ENCODE peak calls at places on chromosomes 13 and 19, in eight cellular contexts. J, U, O, X, Q, Y, S and C are unnamed samples.

GRCh38 chr19:18109731-18110671 is 12.4 kb downstream of the MAST3 start:
- DNase-seq in J (peak; percentile 42), U (no peak), O (peak; percentile 47), X (no peak), Q (no peak), Y (peak; percentile 10), S (no peak), C (peak; percentile 51)

GRCh38 chr19:4541114-4541805 is 1.4 kb upstream of the LRG1 start:
- DNase-seq in J (no peak), U (no peak), O (no peak), X (no peak), Q (no peak), Y (no peak), S (no peak), C (no peak)

GRCh38 chr13:48978942-48979601 is 3.4 kb downstream of the FNDC3A start:
- DNase-seq in J (no peak), U (no peak), O (peak; percentile 67), X (no peak), Q (no peak), Y (no peak), S (no peak), C (peak; percentile 18)

GRCh38 chr19:32208060-32208459 is 137.3 kb upstream of the ZNF507 start:
- DNase-seq in J (no peak), U (no peak), O (no peak), X (no peak), Q (no peak), Y (no peak), S (no peak), C (no peak)

GRCh38 chr13:46160474-46161066 is 21.4 kb downstream of the LCP1 start:
- DNase-seq in J (no peak), U (no peak), O (peak; percentile 88), X (no peak), Q (peak; percentile 85), Y (no peak), S (peak; percentile 60), C (peak; percentile 78)

GRCh38 chr13:27607125-27607524 is 13.2 kb downstream of the LNX2 start:
- DNase-seq in J (no peak), U (no peak), O (no peak), X (no peak), Q (no peak), Y (no peak), S (peak; percentile 88), C (peak; percentile 79)

GRCh38 chr13:80802946-80803345 is 462.0 kb upstream of the SPRY2 start:
- DNase-seq in J (no peak), U (no peak), O (no peak), X (no peak), Q (no peak), Y (no peak), S (no peak), C (no peak)

GRCh38 chr13:99884913-99885312 is 86.7 kb downstream of the ZIC5 start:
- DNase-seq in J (no peak), U (no peak), O (no peak), X (no peak), Q (no peak), Y (no peak), S (no peak), C (no peak)

GRCh38 chr19:13132471-13133166 is 14.6 kb downstream of the NACC1 start:
- DNase-seq in J (peak; percentile 37), U (no peak), O (no peak), X (no peak), Q (peak; percentile 32), Y (no peak), S (peak; percentile 78), C (peak; percentile 52)

GRCh38 chr19:44748426-44749254 is at the start of gene BCL3:
- DNase-seq in J (peak; percentile 74), U (peak; percentile 37), O (peak; percentile 69), X (peak; percentile 76), Q (no peak), Y (peak; percentile 32), S (peak; percentile 64), C (peak; percentile 84)

GRCh38 chr19:10604460-10604980 is 17.4 kb upstream of the AP1M2 start:
- DNase-seq in J (no peak), U (no peak), O (peak; percentile 78), X (no peak), Q (peak; percentile 39), Y (no peak), S (no peak), C (no peak)

GRCh38 chr19:24054044-24054935 is 32.7 kb upstream of the ZNF254 start:
- DNase-seq in J (no peak), U (no peak), O (no peak), X (no peak), Q (no peak), Y (no peak), S (peak; percentile 96), C (peak; percentile 72)

GRCh38 chr19:46373573-46374359 is 26.9 kb downstream of the PPP5C start:
- DNase-seq in J (no peak), U (no peak), O (no peak), X (peak; percentile 99), Q (no peak), Y (no peak), S (peak; percentile 21), C (peak; percentile 95)

GRCh38 chr13:19862511-19863313 is 737 bp downstream of the ZMYM5 start:
- DNase-seq in J (peak; percentile 45), U (peak; percentile 17), O (peak; percentile 69), X (peak; percentile 19), Q (peak; percentile 62), Y (peak; percentile 14), S (peak; percentile 31), C (peak; percentile 56)

GRCh38 chr13:29722415-29722814 is 126.9 kb upstream of the SLC7A1 start:
- DNase-seq in J (no peak), U (no peak), O (no peak), X (no peak), Q (no peak), Y (no peak), S (no peak), C (no peak)

GRCh38 chr19:51055866-51056265 is 9.0 kb downstream of the KLK13 start:
- DNase-seq in J (no peak), U (no peak), O (no peak), X (no peak), Q (no peak), Y (no peak), S (no peak), C (no peak)

GRCh38 chr13:36370108-36370429 is 23.9 kb upstream of the SPART start:
- DNase-seq in J (no peak), U (no peak), O (no peak), X (no peak), Q (no peak), Y (no peak), S (no peak), C (no peak)

GRCh38 chr19:14559916-14560775 is 11.7 kb downstream of the NDUFB7 start:
- DNase-seq in J (no peak), U (no peak), O (no peak), X (no peak), Q (no peak), Y (no peak), S (no peak), C (no peak)

GRCh38 chr13:44618326-44618725 is 42.2 kb upstream of the TSC22D1 start:
- DNase-seq in J (no peak), U (no peak), O (no peak), X (no peak), Q (no peak), Y (no peak), S (no peak), C (peak; percentile 78)

GRCh38 chr19:5147074-5147970 is 178.4 kb downstream of the KDM4B start:
- DNase-seq in J (no peak), U (no peak), O (no peak), X (no peak), Q (no peak), Y (no peak), S (no peak), C (no peak)

GRCh38 chr13:96817336-96817941 is 176.8 kb downstream of the OXGR1 start:
- DNase-seq in J (no peak), U (no peak), O (peak; percentile 53), X (no peak), Q (peak; percentile 31), Y (no peak), S (peak; percentile 58), C (peak; percentile 38)

GRCh38 chr19:15022752-15023151 is 26.5 kb upstream of the CASP14 start:
- DNase-seq in J (no peak), U (no peak), O (no peak), X (no peak), Q (no peak), Y (no peak), S (no peak), C (no peak)

GRCh38 chr13:51257187-51257586 is 35.0 kb downstream of the FAM124A start:
- DNase-seq in J (no peak), U (no peak), O (no peak), X (no peak), Q (no peak), Y (no peak), S (no peak), C (no peak)

GRCh38 chr13:30826911-30827577 is 79.0 kb upstream of the MEDAG start:
- DNase-seq in J (no peak), U (no peak), O (no peak), X (no peak), Q (no peak), Y (no peak), S (no peak), C (no peak)

GRCh38 chr13:106453101-106453500 is 82.4 kb downstream of the EFNB2 start:
- DNase-seq in J (no peak), U (no peak), O (no peak), X (no peak), Q (no peak), Y (no peak), S (no peak), C (no peak)

GRCh38 chr13:97257800-97258799 is 36.0 kb downstream of the MBNL2 start:
- DNase-seq in J (peak; percentile 4), U (no peak), O (no peak), X (no peak), Q (no peak), Y (no peak), S (peak; percentile 88), C (peak; percentile 83)

GRCh38 chr19:4831351-4832340 is at the start of gene TICAM1:
- DNase-seq in J (peak; percentile 73), U (peak; percentile 71), O (peak; percentile 68), X (peak; percentile 49), Q (peak; percentile 41), Y (peak; percentile 55), S (peak; percentile 40), C (peak; percentile 79)